ENCODE peak calls at places on chromosomes 7 and 10, in nine cellular contexts. I is H9, M is OCI-LY7, F is IMR-90, C is right atrium auricular region, J is hepatocyte, W is heart right ventricle, Y is GM12878, G is spleen. D is an unnamed sample.

GRCh38 chr7:36683111-36683510 is 41.2 kb downstream of the AOAH start:
- DNase-seq in I (no peak), M (no peak), F (no peak), C (no peak), J (no peak), W (no peak), Y (no peak), G (no peak), D (no peak)

GRCh38 chr7:112089551-112089950 is 116.6 kb downstream of the DOCK4 start:
- DNase-seq in I (no peak), M (no peak), F (no peak), C (no peak), J (no peak), W (peak; percentile 32), Y (no peak), G (no peak), D (no peak)

GRCh38 chr10:100370561-100370975 is 23.5 kb downstream of the SCD start:
- DNase-seq in I (no peak), M (no peak), F (peak; percentile 27), C (peak; percentile 61), J (peak; percentile 53), W (no peak), Y (no peak), G (no peak), D (peak; percentile 42)

GRCh38 chr10:6145414-6145978 is 56.7 kb downstream of the RBM17 start:
- DNase-seq in I (no peak), M (peak; percentile 38), F (no peak), C (no peak), J (peak; percentile 45), W (no peak), Y (no peak), G (peak; percentile 90), D (no peak)

GRCh38 chr7:99267530-99268360 is 4.9 kb upstream of the MYH16 start:
- DNase-seq in I (no peak), M (no peak), F (peak; percentile 94), C (no peak), J (peak; percentile 48), W (no peak), Y (no peak), G (no peak), D (peak; percentile 94)

GRCh38 chr7:142152076-142152475 is 40.6 kb downstream of the MGAM2 start:
- DNase-seq in I (no peak), M (no peak), F (no peak), C (no peak), J (peak; percentile 28), W (no peak), Y (peak; percentile 5), G (no peak), D (no peak)

GRCh38 chr7:1137517-1138167 is 22.4 kb downstream of the ZFAND2A start:
- DNase-seq in I (no peak), M (no peak), F (no peak), C (no peak), J (no peak), W (no peak), Y (no peak), G (no peak), D (peak; percentile 4)

GRCh38 chr10:4141471-4141870 is 356.5 kb upstream of the KLF6 start:
- DNase-seq in I (peak; percentile 40), M (no peak), F (peak; percentile 40), C (no peak), J (no peak), W (no peak), Y (no peak), G (no peak), D (no peak)

GRCh38 chr7:156751319-156751718 is 110.7 kb downstream of the RNF32 start:
- DNase-seq in I (no peak), M (no peak), F (peak; percentile 97), C (no peak), J (peak; percentile 29), W (no peak), Y (no peak), G (no peak), D (peak; percentile 90)

GRCh38 chr10:45452743-45453452 is 78.9 kb downstream of the ALOX5 start:
- DNase-seq in I (no peak), M (no peak), F (no peak), C (peak; percentile 57), J (no peak), W (peak; percentile 48), Y (no peak), G (no peak), D (no peak)

GRCh38 chr10:16242859-16243613 is 193.8 kb upstream of the PTER start:
- DNase-seq in I (peak; percentile 71), M (no peak), F (no peak), C (no peak), J (no peak), W (no peak), Y (no peak), G (no peak), D (no peak)

GRCh38 chr10:84194424-84195043 is at the start of gene CDHR1:
- DNase-seq in I (peak; percentile 82), M (no peak), F (no peak), C (no peak), J (peak; percentile 56), W (peak; percentile 17), Y (no peak), G (peak; percentile 88), D (no peak)

GRCh38 chr7:106167439-106168136 is 55.5 kb upstream of the SYPL1 start:
- DNase-seq in I (no peak), M (no peak), F (no peak), C (no peak), J (no peak), W (no peak), Y (no peak), G (no peak), D (no peak)

GRCh38 chr7:132402751-132403245 is 173.5 kb downstream of the PLXNA4 start:
- DNase-seq in I (no peak), M (no peak), F (no peak), C (peak; percentile 73), J (no peak), W (peak; percentile 32), Y (no peak), G (peak; percentile 63), D (no peak)

GRCh38 chr7:102436123-102436522 is 2.7 kb downstream of the ORAI2 start:
- DNase-seq in I (no peak), M (no peak), F (no peak), C (no peak), J (no peak), W (no peak), Y (no peak), G (no peak), D (no peak)

GRCh38 chr7:102444961-102445673 is 11.7 kb downstream of the ORAI2 start:
- DNase-seq in I (no peak), M (peak; percentile 92), F (no peak), C (no peak), J (no peak), W (no peak), Y (no peak), G (no peak), D (no peak)

GRCh38 chr7:102445674-102446071 is 12.3 kb downstream of the ORAI2 start:
- DNase-seq in I (no peak), M (no peak), F (no peak), C (no peak), J (no peak), W (no peak), Y (no peak), G (no peak), D (no peak)

DNA sequence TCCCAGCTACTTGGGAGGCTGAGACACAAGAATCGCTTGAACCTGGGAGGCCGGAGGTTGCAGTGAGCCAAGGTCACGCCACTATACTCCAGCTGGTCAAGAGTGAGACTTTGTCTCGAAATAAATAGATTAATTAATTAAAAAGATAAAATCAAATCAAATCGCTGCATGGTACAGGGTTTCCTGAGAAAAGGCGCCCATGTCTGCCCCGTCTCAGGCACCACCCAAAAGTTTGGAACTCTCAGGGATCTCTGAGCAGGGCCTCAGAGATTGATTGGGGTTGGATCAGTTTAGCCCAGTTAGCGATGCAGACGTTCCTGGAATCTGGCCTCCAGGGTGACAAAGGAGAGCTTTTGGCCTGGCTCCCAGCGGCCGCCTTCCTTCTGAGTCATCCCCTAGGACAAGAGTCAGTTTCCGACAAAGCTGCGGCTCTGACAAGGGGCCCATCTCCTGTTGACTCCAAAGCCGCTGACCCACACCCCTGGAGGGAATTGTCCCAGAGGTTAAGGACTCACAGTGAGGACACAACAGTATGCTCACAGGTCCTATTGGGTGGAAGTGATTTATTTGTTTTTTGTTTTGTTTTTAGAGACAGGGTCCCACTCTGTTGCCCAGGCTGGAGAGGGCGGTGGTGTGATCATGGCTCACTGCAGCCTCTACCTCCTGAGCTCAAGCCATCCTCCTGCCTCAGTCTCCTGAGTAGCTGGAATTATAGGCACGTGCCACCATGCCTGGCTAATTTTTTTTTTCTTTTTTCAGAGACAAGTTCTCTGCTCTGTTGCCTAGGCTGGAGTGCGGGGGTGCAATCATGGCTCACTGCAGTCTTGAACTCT is 6.8 kb downstream of the ORAI2 start:
- DNase-seq in I (peak; percentile 86), M (no peak), F (peak; percentile 79), C (peak; percentile 77), J (peak; percentile 49), W (peak; percentile 76), Y (no peak), G (no peak), D (peak; percentile 47)
- TF ChIP-seq CTCF in I (no peak), M (no peak), F (no peak), C (no peak), J (no peak), W (no peak), Y (no peak), G (no peak), D (no peak)

DNA sequence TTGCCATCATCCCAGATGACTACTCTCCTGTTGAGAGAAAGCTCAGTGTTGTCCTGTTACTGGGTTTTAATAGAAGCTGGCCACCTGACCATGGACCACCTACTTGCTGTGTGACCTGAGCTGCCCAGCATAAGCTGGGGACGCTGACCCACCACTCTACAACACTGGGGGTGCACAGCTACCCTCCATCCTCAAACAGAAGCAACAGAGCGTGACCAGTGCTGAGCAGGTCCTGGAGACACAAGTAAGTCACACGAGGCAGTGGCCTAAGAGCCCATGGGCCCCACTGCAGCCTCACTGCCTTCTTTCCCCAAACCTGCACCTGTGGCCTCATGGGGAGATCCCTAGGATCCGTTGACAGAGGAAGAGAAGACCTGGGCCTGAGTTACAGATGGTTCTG is 198.6 kb upstream of the ADARB2 start:
- DNase-seq in I (no peak), M (no peak), F (no peak), C (no peak), J (no peak), W (no peak), Y (no peak), G (no peak), D (no peak)
- H3K27ac ChIP-seq in I (no peak overlapping the region), M (no peak overlapping the region), F (no peak overlapping the region), C (no peak overlapping the region), J (no peak overlapping the region), W (no peak overlapping the region), Y (no peak overlapping the region), G (no peak overlapping the region), D (no peak overlapping the region)

GRCh38 chr10:73871295-73871914 is 3.0 kb downstream of the CAMK2G start:
- DNase-seq in I (no peak), M (no peak), F (no peak), C (no peak), J (no peak), W (no peak), Y (no peak), G (no peak), D (no peak)
- H3K4me1 ChIP-seq in I (peaks cover 2% of the 10 kb centered on the region), M (peaks cover 32% of the 10 kb centered on the region), F (peaks cover 13% of the 10 kb centered on the region), C (no peaks in the 10 kb centered on the region), J (peaks cover 24% of the 10 kb centered on the region), W (peaks cover 28% of the 10 kb centered on the region), Y (peaks cover 19% of the 10 kb centered on the region), G (peaks cover 32% of the 10 kb centered on the region), D (peaks cover 9% of the 10 kb centered on the region)

DNA sequence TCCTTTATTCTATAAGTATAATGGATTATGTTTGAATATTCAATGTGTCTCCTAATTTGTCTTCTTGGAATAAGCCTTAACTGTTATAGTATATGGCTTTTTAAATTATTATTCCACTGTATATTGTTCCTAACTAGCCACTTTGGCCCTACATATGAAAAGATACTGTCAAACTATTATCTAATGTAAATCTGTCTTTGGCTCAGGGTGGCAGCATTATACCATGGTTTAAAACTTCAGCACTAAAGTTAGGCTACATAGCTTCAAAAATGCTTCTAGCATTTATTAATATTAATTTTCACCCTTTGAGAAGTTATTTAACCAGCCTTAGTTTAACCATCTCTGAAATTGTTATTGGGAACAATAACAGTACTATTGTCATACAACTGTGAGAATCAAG is 543.1 kb upstream of the MBL2 start:
- DNase-seq in I (no peak), M (no peak), F (peak; percentile 11), C (no peak), J (no peak), W (no peak), Y (no peak), G (no peak), D (peak; percentile 45)
- TF ChIP-seq CTCF in I (peak; percentile 50), M (no peak), F (peak; percentile 25), C (no peak), J (peak; percentile 33), W (no peak), Y (no peak), G (no peak), D (peak; percentile 61)

D was measured in foreskin keratinocyte.